ENCODE peak calls at places on chromosome 17, in five cellular contexts. E, A, N, J and Z are unnamed samples.

GRCh38 chr17:21275047-21275578 is 9.4 kb upstream of the MAP2K3 start:
- DNase-seq in E (no peak), A (no peak), N (no peak), J (no peak), Z (no peak)

GRCh38 chr17:178292-179065 is 3.0 kb downstream of the DOC2B start:
- DNase-seq in E (no peak), A (no peak), N (no peak), J (no peak), Z (no peak)

GRCh38 chr17:57313276-57313835 is 57.0 kb downstream of the MSI2 start:
- DNase-seq in E (no peak), A (no peak), N (no peak), J (no peak), Z (no peak)

GRCh38 chr17:76529643-76530488 is 7.6 kb downstream of the CYGB start:
- DNase-seq in E (no peak), A (no peak), N (no peak), J (peak), Z (no peak)

GRCh38 chr17:39261286-39261685 is 35.5 kb upstream of the STAC2 start:
- DNase-seq in E (no peak), A (no peak), N (no peak), J (no peak), Z (no peak)

GRCh38 chr17:61294777-61295176 is 104.9 kb upstream of the TBX2 start:
- DNase-seq in E (no peak), A (no peak), N (no peak), J (peak), Z (no peak)

GRCh38 chr17:73308017-73308823 is 3.6 kb downstream of the CDC42EP4 start:
- DNase-seq in E (peak), A (no peak), N (no peak), J (peak), Z (no peak)

GRCh38 chr17:68658999-68659780 is 58.0 kb upstream of the FAM20A start:
- DNase-seq in E (no peak), A (no peak), N (no peak), J (no peak), Z (no peak)

GRCh38 chr17:76271669-76272540 is 6.8 kb downstream of the UBALD2 start:
- DNase-seq in E (peak), A (peak), N (peak), J (no peak), Z (no peak)

DNA sequence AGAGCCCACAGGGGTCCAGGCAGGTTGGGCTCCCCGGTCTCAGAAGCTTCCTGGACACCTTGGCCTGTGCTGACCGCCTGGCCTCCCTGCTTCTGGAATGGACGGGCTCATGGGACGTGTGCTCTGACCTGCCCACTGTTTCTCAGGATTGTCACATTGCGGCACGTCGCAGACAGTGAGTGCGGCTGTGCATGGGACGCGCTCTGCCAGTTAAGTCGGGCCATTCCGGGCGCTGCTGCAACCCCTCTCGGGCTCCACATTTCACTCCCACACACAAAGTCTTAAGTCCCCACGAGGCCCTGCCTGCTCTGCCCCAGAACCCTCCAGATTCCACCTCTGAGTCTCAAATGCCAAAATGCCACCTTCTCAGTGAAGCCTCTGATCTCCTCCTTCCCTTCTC is 213.1 kb downstream of the ENGASE start:
- DNase-seq in E (no peak), A (no peak), N (no peak), J (no peak), Z (no peak)
- TF ChIP-seq CTCF in E (no peak), A (no peak), N (no peak), J (no peak), Z (no peak)

GRCh38 chr17:47781397-47781796 is 40.2 kb downstream of the OSBPL7 start:
- DNase-seq in E (no peak), A (no peak), N (no peak), J (no peak), Z (no peak)

GRCh38 chr17:47778184-47778635 is 43.4 kb downstream of the OSBPL7 start:
- DNase-seq in E (no peak), A (no peak), N (no peak), J (no peak), Z (no peak)

GRCh38 chr17:47775181-47775580 is 42.1 kb downstream of the TBX21 start:
- DNase-seq in E (no peak), A (no peak), N (no peak), J (no peak), Z (no peak)

GRCh38 chr17:47776330-47777197 is 43.5 kb downstream of the TBX21 start:
- DNase-seq in E (no peak), A (peak), N (no peak), J (peak), Z (peak)
- TF ChIP-seq CTCF in E (peak), A (peak), N (peak), J (peak), Z (peak)

GRCh38 chr17:42456223-42457106 is 2.2 kb upstream of the ATP6V0A1 start:
- DNase-seq in E (no peak), A (peak), N (no peak), J (peak), Z (peak)
- TF ChIP-seq CTCF in E (no peak), A (no peak), N (no peak), J (no peak), Z (no peak)

GRCh38 chr17:55238197-55238930 is 26.4 kb upstream of the HLF start:
- DNase-seq in E (peak), A (peak), N (peak), J (peak), Z (peak)
- TF ChIP-seq CTCF in E (no peak), A (no peak), N (no peak), J (no peak), Z (no peak)

DNA sequence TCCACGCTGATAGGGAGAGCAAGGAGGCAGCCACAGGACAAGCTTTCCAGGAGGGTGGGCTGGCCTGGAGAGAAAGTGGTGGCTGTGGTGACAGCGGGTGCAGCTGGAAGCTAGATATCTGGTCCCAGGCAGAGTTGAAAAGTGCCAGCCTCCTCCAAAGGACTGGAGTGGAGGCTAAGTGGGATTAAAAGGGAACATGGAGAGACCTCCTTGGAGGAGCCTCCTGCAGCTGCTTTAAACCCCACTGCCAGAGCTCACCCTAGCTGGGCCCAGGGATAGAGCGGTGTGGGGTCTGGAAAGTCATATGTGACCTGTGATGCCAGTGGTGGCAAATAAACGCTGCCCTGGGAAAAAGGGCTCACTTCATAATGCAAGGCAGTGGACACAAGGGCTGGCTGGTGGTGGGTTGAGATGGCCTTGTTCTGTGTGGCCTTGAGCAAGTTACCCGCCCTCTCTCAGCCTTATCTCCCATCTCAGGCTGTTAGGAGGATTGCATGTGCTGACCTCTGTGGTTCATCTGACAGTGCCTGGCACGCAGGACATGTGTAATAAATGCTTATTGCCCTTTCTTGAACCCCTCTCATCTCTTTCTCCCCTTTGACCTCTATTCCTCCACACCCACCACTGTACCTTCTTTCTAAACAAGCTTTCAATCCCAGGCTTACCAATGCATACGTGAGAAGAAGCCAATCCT is 61.0 kb upstream of the LGALS9 start:
- DNase-seq in E (no peak), A (no peak), N (no peak), J (no peak), Z (no peak)
- TF ChIP-seq CTCF in E (no peak), A (no peak), N (no peak), J (no peak), Z (no peak)

GRCh38 chr17:6857336-6857735 is 25.8 kb upstream of the TEKT1 start:
- DNase-seq in E (no peak), A (no peak), N (no peak), J (no peak), Z (no peak)

GRCh38 chr17:6857904-6858303 is 26.4 kb upstream of the TEKT1 start:
- DNase-seq in E (no peak), A (no peak), N (no peak), J (no peak), Z (no peak)

GRCh38 chr17:6856054-6856453 is 24.5 kb upstream of the TEKT1 start:
- DNase-seq in E (no peak), A (no peak), N (no peak), J (no peak), Z (no peak)

DNA sequence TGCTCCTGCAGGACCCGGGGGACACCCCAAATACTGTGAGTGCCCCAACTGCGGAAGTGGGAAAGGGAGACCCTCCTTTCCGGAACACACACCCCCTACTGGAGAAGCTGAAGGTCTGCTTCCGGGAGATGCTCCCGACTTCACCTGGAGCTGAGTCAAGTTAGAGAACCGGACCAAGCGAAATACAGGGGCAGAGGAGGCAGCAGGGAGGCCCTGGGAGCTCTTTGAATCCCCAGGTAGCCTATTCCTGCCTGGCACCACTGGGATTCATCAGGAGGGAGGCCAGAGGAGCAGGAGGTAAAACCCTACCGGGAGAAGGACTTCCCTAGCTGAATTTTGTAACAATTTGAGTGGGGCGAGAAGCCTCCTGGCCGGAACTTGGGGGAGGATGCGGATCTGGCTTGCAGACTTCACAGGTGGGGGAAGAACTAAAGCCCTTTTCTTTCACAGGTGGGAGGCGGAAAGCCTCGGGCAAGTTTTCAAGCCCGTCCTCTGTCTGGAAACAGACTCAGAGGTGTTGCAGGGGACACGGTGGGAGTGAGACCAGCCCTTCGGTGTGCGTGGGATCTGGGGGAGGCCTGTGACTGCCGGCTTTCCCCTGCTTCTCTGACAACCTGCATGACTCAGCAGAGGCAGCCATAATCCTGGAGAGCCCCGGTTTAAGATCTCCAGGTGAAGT is 22.4 kb upstream of the TEKT1 start:
- DNase-seq in E (no peak), A (peak), N (no peak), J (no peak), Z (no peak)
- TF ChIP-seq CTCF in E (peak), A (peak), N (no peak), J (peak), Z (peak)

GRCh38 chr17:80503031-80503430 is 26.6 kb upstream of the NPTX1 start:
- DNase-seq in E (no peak), A (no peak), N (no peak), J (no peak), Z (no peak)

GRCh38 chr17:80501739-80502577 is 25.6 kb upstream of the NPTX1 start:
- DNase-seq in E (no peak), A (no peak), N (no peak), J (peak), Z (no peak)

GRCh38 chr17:80504671-80505413 is 28.4 kb upstream of the NPTX1 start:
- DNase-seq in E (no peak), A (no peak), N (no peak), J (peak), Z (no peak)

GRCh38 chr17:80503921-80504320 is 27.5 kb upstream of the NPTX1 start:
- DNase-seq in E (no peak), A (no peak), N (no peak), J (no peak), Z (no peak)

DNA sequence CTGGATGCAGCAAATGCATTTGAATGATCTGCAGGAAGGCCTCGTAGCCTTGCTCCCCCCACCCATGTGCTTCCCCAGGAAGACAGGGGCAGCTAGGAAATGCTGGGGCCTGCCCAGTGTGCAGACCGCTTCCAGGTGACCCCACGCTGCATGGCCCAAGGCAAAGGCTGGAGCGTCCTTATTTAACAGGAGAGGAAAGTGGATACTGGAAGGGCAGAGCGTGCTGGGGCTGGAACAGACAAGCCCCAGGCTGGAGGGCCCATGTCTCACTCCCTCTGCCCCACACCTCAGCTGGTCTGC is 26.1 kb upstream of the NPTX1 start:
- DNase-seq in E (no peak), A (no peak), N (no peak), J (no peak), Z (no peak)
- TF ChIP-seq CTCF in E (no peak), A (no peak), N (no peak), J (no peak), Z (no peak)

DNA sequence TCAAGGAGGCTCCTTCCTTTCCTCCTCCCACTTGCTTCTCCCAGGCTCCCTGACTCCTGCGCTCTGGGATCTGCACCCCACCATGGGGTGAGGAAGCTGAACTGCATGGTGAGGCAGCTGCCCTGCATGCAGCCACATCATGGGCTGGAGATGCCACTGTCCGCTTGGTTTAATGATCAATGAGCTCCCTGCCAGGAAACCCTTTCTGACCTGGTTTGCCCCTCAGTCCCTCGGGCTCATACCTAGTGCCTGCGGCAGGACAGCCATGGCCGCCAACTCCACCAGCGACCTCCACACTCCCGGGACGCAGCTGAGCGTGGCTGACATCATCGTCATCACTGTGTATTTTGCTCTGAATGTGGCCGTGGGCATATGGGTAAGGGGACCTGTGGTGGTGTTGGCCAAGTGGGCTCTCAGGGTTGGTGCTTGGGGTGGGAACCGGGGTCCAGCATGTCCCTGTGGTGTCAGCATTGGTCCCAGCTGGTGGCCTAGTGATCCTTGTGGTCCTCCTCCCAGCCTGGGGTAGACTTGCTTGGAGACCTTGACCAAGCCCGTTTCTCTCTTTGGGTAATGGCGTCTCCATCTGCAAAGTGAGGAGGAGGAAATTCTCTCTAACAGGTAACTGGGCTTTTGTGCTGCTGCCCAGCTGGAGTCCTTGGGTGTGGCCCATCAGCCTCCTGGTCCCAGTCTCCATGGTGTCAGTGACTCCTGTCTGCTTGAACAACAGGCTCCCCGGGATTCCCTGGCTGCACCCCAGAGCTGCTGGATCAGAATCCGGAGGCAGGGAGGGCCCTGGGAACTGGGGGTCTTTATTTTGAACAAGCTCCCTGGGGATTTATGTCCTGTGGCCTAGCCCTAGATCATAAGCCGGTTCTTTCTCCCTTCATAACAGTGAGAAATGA is at the start of gene SLC5A10:
- DNase-seq in E (no peak), A (no peak), N (no peak), J (no peak), Z (no peak)
- TF ChIP-seq CTCF in E (no peak), A (no peak), N (no peak), J (peak), Z (peak)

DNA sequence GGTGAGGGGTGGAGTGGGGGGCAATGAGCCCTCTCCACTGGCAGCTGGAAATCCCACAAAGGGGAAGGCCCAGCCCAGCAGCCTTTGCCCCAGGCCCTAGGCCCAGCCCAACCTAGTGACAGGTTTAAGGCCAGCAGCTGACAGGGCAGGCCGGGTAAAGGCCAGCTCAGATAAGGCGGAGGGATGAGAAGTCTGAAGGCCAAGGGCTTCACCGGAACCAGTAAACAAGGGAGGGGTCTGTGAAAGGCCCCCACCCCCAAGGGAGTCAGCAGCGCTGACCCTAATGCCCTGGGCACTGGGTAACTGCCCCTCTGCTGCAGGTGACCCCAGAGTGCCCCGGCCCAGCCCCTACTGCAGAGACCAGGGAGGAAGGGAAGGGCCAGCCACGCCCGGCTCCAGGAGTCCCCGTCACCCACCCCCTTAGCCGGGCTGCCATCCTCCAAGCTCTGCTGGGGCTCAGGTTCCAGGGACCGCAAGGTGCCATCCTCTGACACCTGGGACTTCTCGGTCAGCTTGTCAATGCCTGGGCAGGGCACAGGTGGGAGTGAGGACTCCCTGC is 17.5 kb downstream of the OTOP3 start:
- DNase-seq in E (no peak), A (no peak), N (no peak), J (no peak), Z (no peak)
- TF ChIP-seq CTCF in E (no peak), A (no peak), N (no peak), J (no peak), Z (no peak)